ENCODE peak calls at places on chromosomes 13 and 19, in ten cellular contexts. K, Q, P, F, S, X, R, Y, A and B are unnamed samples.

GRCh38 chr19:1360818-1361461 is 22.8 kb upstream of the NDUFS7 start:
- DNase-seq in K (peak), Q (peak), P (no peak), F (peak), S (peak), X (no peak), R (no peak), Y (peak), A (no peak), B (no peak)

GRCh38 chr19:41799444-41800000 is 3.1 kb downstream of the CEACAM3 start:
- DNase-seq in K (no peak), Q (no peak), P (no peak), F (no peak), S (no peak), X (no peak), R (no peak), Y (no peak), A (peak), B (no peak)

GRCh38 chr13:21949818-21950429 is 279.1 kb downstream of the FGF9 start:
- DNase-seq in K (no peak), Q (no peak), P (no peak), F (no peak), S (no peak), X (no peak), R (no peak), Y (no peak), A (no peak), B (no peak)

GRCh38 chr19:51020988-51021651 is 1.6 kb upstream of the KLK10 start:
- DNase-seq in K (peak), Q (peak), P (no peak), F (no peak), S (peak), X (no peak), R (no peak), Y (no peak), A (peak), B (peak)

GRCh38 chr19:4069331-4069959 is 2.7 kb upstream of the ZBTB7A start:
- DNase-seq in K (no peak), Q (no peak), P (no peak), F (no peak), S (no peak), X (no peak), R (peak), Y (no peak), A (no peak), B (no peak)

GRCh38 chr13:31088826-31089420 is 72.8 kb downstream of the HSPH1 start:
- DNase-seq in K (no peak), Q (no peak), P (no peak), F (no peak), S (no peak), X (no peak), R (no peak), Y (no peak), A (no peak), B (no peak)

GRCh38 chr13:73618275-73618865 is 515.8 kb downstream of the KLF12 start:
- DNase-seq in K (no peak), Q (no peak), P (no peak), F (no peak), S (no peak), X (no peak), R (peak), Y (no peak), A (peak), B (no peak)

GRCh38 chr13:32136716-32137115 is 105.1 kb downstream of the FRY start:
- DNase-seq in K (no peak), Q (no peak), P (no peak), F (no peak), S (no peak), X (no peak), R (no peak), Y (no peak), A (no peak), B (no peak)

GRCh38 chr13:105827074-105827473 is 708.4 kb downstream of the EFNB2 start:
- DNase-seq in K (no peak), Q (no peak), P (no peak), F (no peak), S (no peak), X (no peak), R (no peak), Y (no peak), A (no peak), B (no peak)

GRCh38 chr19:3336680-3337523 is 29.5 kb upstream of the NFIC start:
- DNase-seq in K (peak), Q (peak), P (no peak), F (no peak), S (no peak), X (no peak), R (peak), Y (peak), A (no peak), B (no peak)

GRCh38 chr19:48746738-48747575 is at the start of gene IZUMO1:
- DNase-seq in K (peak), Q (peak), P (no peak), F (peak), S (peak), X (peak), R (no peak), Y (peak), A (no peak), B (no peak)

GRCh38 chr13:78098249-78098648 is 179.6 kb upstream of the EDNRB start:
- DNase-seq in K (no peak), Q (no peak), P (no peak), F (no peak), S (no peak), X (no peak), R (no peak), Y (no peak), A (no peak), B (no peak)

GRCh38 chr19:2051771-2052704 is 994 bp upstream of the MKNK2 start:
- DNase-seq in K (no peak), Q (no peak), P (no peak), F (no peak), S (no peak), X (no peak), R (peak), Y (no peak), A (no peak), B (no peak)

GRCh38 chr19:18340237-18340989 is at the start of gene PGPEP1:
- DNase-seq in K (peak), Q (peak), P (peak), F (no peak), S (peak), X (no peak), R (peak), Y (peak), A (peak), B (peak)

GRCh38 chr19:12411893-12412292 is 10.8 kb upstream of the ZNF799 start:
- DNase-seq in K (no peak), Q (no peak), P (no peak), F (no peak), S (no peak), X (no peak), R (no peak), Y (no peak), A (no peak), B (no peak)

GRCh38 chr19:12865746-12866415 is 15.4 kb downstream of the DNASE2 start:
- DNase-seq in K (no peak), Q (no peak), P (no peak), F (no peak), S (no peak), X (no peak), R (no peak), Y (no peak), A (no peak), B (no peak)

GRCh38 chr13:102940143-102940542 is 94.3 kb downstream of the ERCC5 start:
- DNase-seq in K (no peak), Q (no peak), P (no peak), F (no peak), S (no peak), X (no peak), R (no peak), Y (no peak), A (no peak), B (no peak)

GRCh38 chr19:49701271-49701786 is 10.4 kb downstream of the CPT1C start:
- DNase-seq in K (no peak), Q (no peak), P (no peak), F (no peak), S (no peak), X (no peak), R (no peak), Y (no peak), A (no peak), B (no peak)

GRCh38 chr13:87208636-87209035 is 462.5 kb upstream of the SLITRK5 start:
- DNase-seq in K (no peak), Q (no peak), P (no peak), F (no peak), S (no peak), X (no peak), R (no peak), Y (no peak), A (no peak), B (no peak)

GRCh38 chr13:90868321-90868920 is 479.1 kb upstream of the MIR17HG start:
- DNase-seq in K (no peak), Q (peak), P (no peak), F (no peak), S (peak), X (no peak), R (no peak), Y (no peak), A (peak), B (no peak)

GRCh38 chr13:98977568-98978270 is at the start of gene DOCK9:
- DNase-seq in K (peak), Q (peak), P (no peak), F (no peak), S (no peak), X (peak), R (peak), Y (no peak), A (no peak), B (peak)

GRCh38 chr13:90070362-90070761 is 1277.1 kb upstream of the MIR17HG start:
- DNase-seq in K (no peak), Q (no peak), P (no peak), F (no peak), S (no peak), X (no peak), R (no peak), Y (no peak), A (no peak), B (no peak)

GRCh38 chr13:60318186-60318585 is 78.8 kb upstream of the TDRD3 start:
- DNase-seq in K (no peak), Q (no peak), P (no peak), F (no peak), S (no peak), X (no peak), R (no peak), Y (no peak), A (no peak), B (no peak)

GRCh38 chr13:26983533-26984315 is 187.9 kb downstream of the USP12 start:
- DNase-seq in K (no peak), Q (no peak), P (no peak), F (no peak), S (no peak), X (no peak), R (no peak), Y (peak), A (no peak), B (no peak)

GRCh38 chr13:35573639-35574038 is 97.2 kb upstream of the MAB21L1 start:
- DNase-seq in K (no peak), Q (no peak), P (no peak), F (no peak), S (no peak), X (no peak), R (no peak), Y (no peak), A (no peak), B (no peak)

GRCh38 chr19:32809254-32809653 is 60.3 kb downstream of the SLC7A9 start:
- DNase-seq in K (no peak), Q (no peak), P (no peak), F (no peak), S (no peak), X (no peak), R (no peak), Y (no peak), A (no peak), B (no peak)

GRCh38 chr13:92677571-92677970 is 549.0 kb upstream of the GPC6 start:
- DNase-seq in K (no peak), Q (no peak), P (no peak), F (no peak), S (peak), X (no peak), R (no peak), Y (no peak), A (no peak), B (no peak)